ENCODE peak calls at places on chromosomes 12 and 14, in five cellular contexts. Y is mesenchymal stem cell, M is H9, I is H1, W is neuronal stem cell. C is an unnamed sample.

GRCh38 chr14:95213774-95214173 is 56.4 kb upstream of the DICER1 start:
- DNase-seq in Y (no peak), M (no peak), I (no peak), W (no peak), C (no peak)

GRCh38 chr12:43210437-43211197 is 341.4 kb downstream of the ADAMTS20 start:
- DNase-seq in Y (peak), M (no peak), I (no peak), W (no peak), C (no peak)

GRCh38 chr14:97002454-97002853 is 205.3 kb downstream of the VRK1 start:
- DNase-seq in Y (no peak), M (no peak), I (no peak), W (no peak), C (no peak)

GRCh38 chr12:76863005-76863670 is 15.7 kb downstream of the CSRP2 start:
- DNase-seq in Y (peak), M (no peak), I (no peak), W (no peak), C (peak)

GRCh38 chr14:65101631-65102440 is 481 bp downstream of the MAX start:
- DNase-seq in Y (peak), M (peak), I (no peak), W (peak), C (peak)

GRCh38 chr12:69039881-69040280 is 106.9 kb upstream of the CPM start:
- DNase-seq in Y (no peak), M (no peak), I (no peak), W (no peak), C (no peak)

GRCh38 chr12:87160848-87161601 is 868.2 kb downstream of the C12orf50 start:
- DNase-seq in Y (no peak), M (no peak), I (no peak), W (no peak), C (peak)

GRCh38 chr12:32714772-32715171 is 35.7 kb downstream of the DNM1L start:
- DNase-seq in Y (no peak), M (no peak), I (no peak), W (no peak), C (no peak)

GRCh38 chr12:119681953-119682352 is 14.0 kb downstream of the PRKAB1 start:
- DNase-seq in Y (no peak), M (no peak), I (no peak), W (no peak), C (no peak)

GRCh38 chr14:52703664-52704063 is 3.3 kb upstream of the PSMC6 start:
- DNase-seq in Y (no peak), M (no peak), I (no peak), W (no peak), C (no peak)

DNA sequence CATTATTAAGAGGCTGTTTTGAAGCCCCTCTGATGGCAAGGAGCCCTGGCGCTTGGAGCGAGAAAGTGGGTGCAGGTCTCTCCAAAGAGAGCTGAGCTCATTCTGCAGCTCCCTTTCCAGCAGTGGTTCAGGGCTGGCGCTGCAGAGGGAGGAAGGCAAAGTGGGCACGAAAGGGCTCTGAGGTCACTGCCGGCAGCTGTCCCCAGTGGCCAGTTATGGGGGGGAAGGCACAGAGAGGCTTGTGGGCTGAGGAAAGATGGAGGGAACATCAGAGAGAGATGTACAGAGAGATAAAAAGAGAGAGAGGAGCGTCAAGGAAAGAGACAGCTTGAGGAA is 75.2 kb upstream of the TBX5 start:
- DNase-seq in Y (no peak), M (peak), I (no peak), W (no peak), C (no peak)
- H3K23ac ChIP-seq in Y (no peak), M (no peak), I (no peak), W (no peak), C (no peak)

DNA sequence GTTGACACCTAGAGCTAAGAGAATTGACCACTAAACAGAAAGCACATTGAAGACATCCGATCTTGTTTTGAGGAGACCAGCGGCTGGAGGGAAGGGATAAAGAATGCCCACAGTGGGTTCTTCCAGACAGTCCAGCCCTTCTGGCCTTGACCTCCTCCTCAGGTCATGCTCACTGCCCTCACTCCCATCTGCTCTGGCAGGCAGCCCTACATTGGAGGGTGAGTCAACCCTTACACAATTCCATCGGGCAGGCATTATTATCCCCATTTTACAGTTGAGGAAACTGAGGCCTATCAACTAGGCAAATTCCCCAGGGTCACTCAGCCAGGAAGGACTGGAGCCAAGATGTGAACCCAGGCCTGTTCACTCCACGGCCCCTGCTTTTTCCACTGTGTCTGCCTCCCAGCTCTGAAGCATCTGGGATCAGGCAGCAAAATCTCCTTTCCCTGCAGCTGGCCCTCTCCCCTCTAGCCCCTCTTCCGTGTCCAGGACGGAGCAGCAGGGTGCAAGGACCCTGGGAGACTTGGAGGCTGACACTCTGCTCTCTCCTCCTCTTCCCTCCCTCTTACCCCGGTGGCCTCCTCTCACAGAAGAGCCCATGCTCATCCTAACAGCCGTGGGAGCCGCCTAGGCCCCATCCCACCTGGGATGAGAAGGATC is 5.3 kb downstream of the SCNN1A start:
- DNase-seq in Y (no peak), M (no peak), I (no peak), W (no peak), C (no peak)
- H3K14ac ChIP-seq in Y (no peak), M (peak), I (no peak), W (no peak), C (no peak)

GRCh38 chr12:116174904-116175303 is 102.6 kb downstream of the MED13L start:
- DNase-seq in Y (no peak), M (no peak), I (no peak), W (no peak), C (no peak)
- H2BK12ac ChIP-seq in Y (no peak), M (no peak), I (no peak), W (no peak), C (no peak)

GRCh38 chr12:50504798-50505385 is at the start of gene DIP2B:
- DNase-seq in Y (peak), M (peak), I (peak), W (peak), C (peak)

GRCh38 chr12:50507474-50507838 is 2.7 kb downstream of the DIP2B start:
- DNase-seq in Y (no peak), M (no peak), I (no peak), W (no peak), C (no peak)

GRCh38 chr12:50505945-50506344 is 1.2 kb downstream of the DIP2B start:
- DNase-seq in Y (peak), M (no peak), I (no peak), W (no peak), C (peak)

GRCh38 chr12:50506753-50507473 is 2.1 kb downstream of the DIP2B start:
- DNase-seq in Y (peak), M (no peak), I (no peak), W (no peak), C (no peak)

GRCh38 chr12:50505386-50505827 is 622 bp downstream of the DIP2B start:
- DNase-seq in Y (no peak), M (no peak), I (no peak), W (peak), C (peak)
- H3K23ac ChIP-seq in Y (no peak), M (no peak), I (no peak), W (peak), C (no peak)

GRCh38 chr12:105355752-105356151 is 25.3 kb downstream of the C12orf75 start:
- DNase-seq in Y (peak), M (no peak), I (no peak), W (no peak), C (no peak)

GRCh38 chr12:105357162-105357691 is 26.7 kb downstream of the C12orf75 start:
- DNase-seq in Y (peak), M (no peak), I (no peak), W (no peak), C (peak)

GRCh38 chr12:105358789-105359188 is 28.3 kb downstream of the C12orf75 start:
- DNase-seq in Y (no peak), M (no peak), I (no peak), W (no peak), C (no peak)

GRCh38 chr12:105363890-105364289 is 33.4 kb downstream of the C12orf75 start:
- DNase-seq in Y (no peak), M (no peak), I (no peak), W (no peak), C (no peak)

DNA sequence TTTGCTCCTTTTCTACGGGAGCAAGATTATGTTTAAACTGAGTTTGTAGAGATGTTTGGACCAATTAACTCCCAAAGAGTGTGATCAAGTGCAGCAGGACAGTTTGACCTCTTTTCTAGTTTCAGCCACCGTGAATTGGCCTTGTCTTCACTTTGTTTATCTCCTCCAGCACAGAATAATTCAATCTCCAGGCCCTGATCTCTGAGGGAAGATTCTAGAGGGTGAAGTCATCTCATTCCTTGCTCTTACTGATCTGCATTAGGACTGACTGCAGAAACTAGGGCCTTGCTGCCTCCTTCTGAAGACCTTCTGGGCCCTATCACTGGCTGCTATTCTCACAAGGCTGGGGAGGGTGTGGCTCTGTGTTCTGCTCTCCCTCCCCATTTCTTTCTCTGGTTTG is 29.3 kb downstream of the C12orf75 start:
- DNase-seq in Y (no peak), M (no peak), I (no peak), W (no peak), C (no peak)
- H3K14ac ChIP-seq in Y (no peak), M (no peak), I (no peak), W (no peak), C (no peak)

C was measured in trophoblast cell.